ENCODE peak calls at places on chromosomes 6 and 20, in seven cellular contexts. N, I, P, B, F, U and E are unnamed samples.

GRCh38 chr20:45096781-45097180 is 4.1 kb downstream of the KCNS1 start:
- DNase-seq in N (no peak), I (no peak), P (no peak), B (no peak), F (no peak), U (no peak), E (no peak)

GRCh38 chr6:66526061-66526460 is 819.0 kb upstream of the EYS start:
- DNase-seq in N (no peak), I (no peak), P (no peak), B (no peak), F (no peak), U (no peak), E (no peak)

GRCh38 chr6:4351857-4352669 is 216.7 kb upstream of the ECI2 start:
- DNase-seq in N (no peak), I (no peak), P (peak; percentile 95), B (peak; percentile 74), F (peak; percentile 37), U (peak; percentile 95), E (peak; percentile 84)

GRCh38 chr6:143514996-143515760 is 3.7 kb upstream of the FUCA2 start:
- DNase-seq in N (no peak), I (no peak), P (no peak), B (no peak), F (no peak), U (no peak), E (no peak)

GRCh38 chr20:46563170-46563847 is 12.9 kb upstream of the OCSTAMP start:
- DNase-seq in N (no peak), I (peak; percentile 74), P (no peak), B (peak; percentile 36), F (peak; percentile 68), U (no peak), E (no peak)

GRCh38 chr6:7050099-7050498 is 57.7 kb upstream of the RREB1 start:
- DNase-seq in N (no peak), I (no peak), P (no peak), B (no peak), F (no peak), U (no peak), E (no peak)

GRCh38 chr20:25408890-25409289 is 1.4 kb downstream of the GINS1 start:
- DNase-seq in N (no peak), I (no peak), P (no peak), B (no peak), F (no peak), U (no peak), E (no peak)

GRCh38 chr6:42788671-42789070 is 6.8 kb downstream of the BICRAL start:
- DNase-seq in N (no peak), I (no peak), P (no peak), B (peak; percentile 28), F (no peak), U (no peak), E (peak; percentile 49)

GRCh38 chr20:50790651-50791277 is 4.1 kb upstream of the BCAS4 start:
- DNase-seq in N (peak; percentile 76), I (peak; percentile 94), P (peak; percentile 85), B (peak; percentile 96), F (peak; percentile 93), U (peak; percentile 85), E (peak; percentile 92)

GRCh38 chr20:60352017-60352416 is 393.8 kb downstream of the CDH26 start:
- DNase-seq in N (no peak), I (no peak), P (no peak), B (no peak), F (no peak), U (no peak), E (peak; percentile 59)

GRCh38 chr20:34834459-34834893 is 9.0 kb upstream of the NCOA6 start:
- DNase-seq in N (no peak), I (no peak), P (peak; percentile 45), B (peak; percentile 17), F (no peak), U (peak; percentile 55), E (no peak)

GRCh38 chr6:170371588-170371987 is 65.0 kb downstream of the FAM120B start:
- DNase-seq in N (no peak), I (peak; percentile 73), P (peak; percentile 5), B (peak; percentile 82), F (no peak), U (peak; percentile 6), E (no peak)

GRCh38 chr20:57391439-57392129 is 388 bp downstream of the RBM38 start:
- DNase-seq in N (no peak), I (no peak), P (no peak), B (no peak), F (no peak), U (peak; percentile 18), E (no peak)

GRCh38 chr20:57392512-57393271 is 1.5 kb downstream of the RBM38 start:
- DNase-seq in N (no peak), I (no peak), P (no peak), B (no peak), F (no peak), U (no peak), E (no peak)

GRCh38 chr20:57390604-57391438 is at the start of gene RBM38:
- DNase-seq in N (peak; percentile 77), I (peak; percentile 82), P (peak; percentile 49), B (peak; percentile 87), F (peak; percentile 86), U (peak; percentile 45), E (peak; percentile 60)

GRCh38 chr20:57393321-57394086 is 2.3 kb downstream of the RBM38 start:
- DNase-seq in N (no peak), I (no peak), P (no peak), B (peak; percentile 58), F (no peak), U (no peak), E (peak; percentile 94)

GRCh38 chr20:57392130-57392445 is 892 bp downstream of the RBM38 start:
- DNase-seq in N (no peak), I (no peak), P (no peak), B (no peak), F (no peak), U (no peak), E (no peak)
- H3K4me1 ChIP-seq in N (peaks cover 41% of the 10 kb centered on the region), I (no peaks in the 10 kb centered on the region), P (peaks cover 9% of the 10 kb centered on the region), B (peaks cover 3% of the 10 kb centered on the region), F (peaks cover 27% of the 10 kb centered on the region), U (peaks cover 53% of the 10 kb centered on the region), E (peaks cover 52% of the 10 kb centered on the region)

GRCh38 chr20:62202083-62202395 is 18.0 kb downstream of the HRH3 start:
- DNase-seq in N (no peak), I (no peak), P (peak; percentile 45), B (no peak), F (no peak), U (peak; percentile 13), E (no peak)

GRCh38 chr20:62198496-62198895 is 15.7 kb downstream of the MTG2 start:
- DNase-seq in N (no peak), I (no peak), P (no peak), B (no peak), F (no peak), U (no peak), E (no peak)

GRCh38 chr20:62201173-62202082 is 18.6 kb downstream of the MTG2 start:
- DNase-seq in N (no peak), I (no peak), P (no peak), B (no peak), F (no peak), U (no peak), E (no peak)

GRCh38 chr20:62198931-62199330 is 16.1 kb downstream of the MTG2 start:
- DNase-seq in N (no peak), I (no peak), P (no peak), B (no peak), F (no peak), U (no peak), E (no peak)

DNA sequence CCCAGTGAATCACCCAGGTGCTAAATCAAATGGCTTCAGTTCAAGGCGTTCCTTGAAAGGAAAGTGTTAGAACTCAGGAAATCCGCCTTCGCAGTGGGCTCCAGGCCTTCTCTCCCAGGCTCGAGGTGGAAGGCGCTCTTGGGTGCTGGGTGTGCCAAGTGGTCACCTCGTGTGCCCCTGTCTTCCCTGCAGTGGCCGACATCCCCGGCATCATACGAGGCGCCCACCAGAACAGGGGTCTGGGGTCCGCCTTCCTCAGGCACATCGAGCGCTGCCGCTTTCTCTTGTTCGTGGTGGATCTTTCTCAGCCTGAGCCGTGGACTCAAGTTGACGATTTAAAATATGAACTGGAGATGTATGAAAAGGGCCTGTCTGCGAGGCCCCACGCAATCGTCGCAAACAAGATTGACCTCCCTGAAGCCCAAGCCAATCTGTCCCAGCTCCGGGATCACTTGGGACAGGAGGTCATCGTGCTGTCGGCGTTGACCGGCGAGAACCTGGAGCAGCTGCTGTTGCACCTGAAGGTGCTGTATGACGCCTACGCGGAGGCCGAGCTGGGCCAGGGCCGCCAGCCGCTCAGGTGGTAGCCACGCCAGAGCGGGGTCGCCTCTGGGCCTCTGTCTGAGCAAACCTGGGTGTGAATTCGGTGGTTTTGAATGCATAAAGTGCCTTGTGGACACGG is 17.8 kb downstream of the MTG2 start:
- DNase-seq in N (no peak), I (no peak), P (no peak), B (no peak), F (no peak), U (no peak), E (no peak)
- H3K4ac ChIP-seq in N (no peak overlapping the region), I (no peak overlapping the region), P (no peak overlapping the region), B (no peak overlapping the region), F (no peak overlapping the region), U (no peak overlapping the region), E (no peak overlapping the region)

DNA sequence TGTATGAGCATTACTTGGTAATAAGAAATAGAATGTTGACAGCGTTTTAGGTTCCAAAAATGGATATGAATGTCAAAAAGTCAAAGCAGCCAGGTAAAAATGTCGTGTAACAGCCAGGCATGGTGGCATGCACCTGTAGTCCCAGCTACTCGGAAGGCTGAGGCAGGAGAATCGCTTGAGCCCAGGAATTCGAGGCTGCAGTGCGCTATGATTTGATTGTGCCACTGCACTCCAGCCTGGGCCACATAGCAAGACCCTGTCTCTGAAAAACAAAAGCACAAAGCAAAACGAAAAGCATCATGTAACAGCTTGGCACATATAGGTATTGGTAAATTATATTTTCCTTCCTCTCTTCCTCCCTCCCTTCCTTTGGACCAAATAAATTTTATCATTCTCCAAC is 16.2 kb upstream of the FOXP4 start:
- DNase-seq in N (no peak), I (no peak), P (no peak), B (no peak), F (no peak), U (no peak), E (peak; percentile 22)
- H3K18ac ChIP-seq in N (no peak overlapping the region), I (no peak overlapping the region), P (no peak overlapping the region), B (no peak overlapping the region), F (no peak overlapping the region), U (no peak overlapping the region), E (no peak overlapping the region)

GRCh38 chr6:10612161-10612560 is 82.3 kb downstream of the C6orf52 start:
- DNase-seq in N (no peak), I (no peak), P (no peak), B (peak; percentile 60), F (no peak), U (no peak), E (no peak)
- H3K4me1 ChIP-seq in N (no peaks in the 10 kb centered on the region), I (peaks cover 3% of the 10 kb centered on the region), P (peaks cover 11% of the 10 kb centered on the region), B (no peaks in the 10 kb centered on the region), F (no peaks in the 10 kb centered on the region), U (no peaks in the 10 kb centered on the region), E (peaks cover 1% of the 10 kb centered on the region)

DNA sequence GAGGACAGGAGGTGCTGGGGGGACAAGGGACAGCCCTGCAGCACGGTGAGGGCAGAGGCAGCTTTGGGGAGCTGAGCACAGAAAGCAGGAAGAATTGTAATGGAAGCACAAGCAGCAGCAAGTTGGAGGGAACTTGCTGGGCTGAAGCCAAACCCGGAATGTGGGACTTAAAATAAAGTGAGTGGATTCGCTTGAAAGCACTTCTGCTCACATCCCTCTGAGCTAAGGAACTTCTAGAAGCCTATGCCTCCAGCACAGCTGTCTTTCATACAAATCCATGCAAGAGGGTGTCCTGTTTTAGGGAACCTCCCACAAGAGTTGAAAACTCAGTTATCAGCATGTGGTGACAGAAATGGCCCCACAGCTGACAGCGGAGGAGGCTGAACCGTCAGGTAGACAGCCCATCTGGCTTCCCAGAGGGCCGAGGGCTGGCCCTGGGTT is 71.4 kb upstream of the MLN start:
- DNase-seq in N (no peak), I (no peak), P (no peak), B (no peak), F (no peak), U (no peak), E (no peak)
- H3K4ac ChIP-seq in N (no peak overlapping the region), I (no peak overlapping the region), P (no peak overlapping the region), B (no peak overlapping the region), F (no peak overlapping the region), U (no peak overlapping the region), E (no peak overlapping the region)